ENCODE peak calls at places on chromosomes 1 and 21, in five cellular contexts. G, P, K, Y and U are unnamed samples.

GRCh38 chr1:16204634-16205332 is 7.7 kb downstream of the ARHGEF19 start:
- DNase-seq in G (peak; percentile 19), P (no peak), K (no peak), Y (no peak), U (no peak)

GRCh38 chr1:23727362-23727811 is 15.9 kb upstream of the ELOA start:
- DNase-seq in G (no peak), P (peak; percentile 71), K (no peak), Y (no peak), U (no peak)

GRCh38 chr21:43300496-43301423 is 126.2 kb downstream of the SIK1 start:
- DNase-seq in G (no peak), P (peak; percentile 80), K (no peak), Y (no peak), U (no peak)

GRCh38 chr1:115781343-115781742 is 12.8 kb upstream of the CASQ2 start:
- DNase-seq in G (no peak), P (no peak), K (peak; percentile 92), Y (peak; percentile 16), U (no peak)

GRCh38 chr1:1943834-1944570 is 24.9 kb upstream of the TMEM52 start:
- DNase-seq in G (peak; percentile 69), P (no peak), K (peak; percentile 39), Y (peak; percentile 15), U (no peak)

GRCh38 chr1:25744140-25744581 is 55.8 kb upstream of the SELENON start:
- DNase-seq in G (no peak), P (peak; percentile 79), K (peak; percentile 77), Y (peak; percentile 25), U (no peak)

GRCh38 chr1:89842547-89843278 is 21.9 kb downstream of the LRRC8D start:
- DNase-seq in G (no peak), P (no peak), K (no peak), Y (peak; percentile 35), U (peak; percentile 23)

GRCh38 chr1:205709059-205709398 is 28.7 kb upstream of the SLC45A3 start:
- DNase-seq in G (no peak), P (no peak), K (peak; percentile 83), Y (peak; percentile 74), U (no peak)

GRCh38 chr21:33801424-33802405 is 113.9 kb downstream of the ATP5PO start:
- DNase-seq in G (no peak), P (no peak), K (peak; percentile 92), Y (peak; percentile 51), U (no peak)

GRCh38 chr1:11281518-11282331 is 8.7 kb downstream of the UBIAD1 start:
- DNase-seq in G (no peak), P (no peak), K (peak; percentile 80), Y (peak; percentile 92), U (no peak)

GRCh38 chr1:247367786-247368342 is 36.2 kb upstream of the ZNF496 start:
- DNase-seq in G (no peak), P (no peak), K (no peak), Y (peak; percentile 31), U (no peak)

GRCh38 chr1:242449211-242449610 is 75.3 kb downstream of the PLD5 start:
- DNase-seq in G (no peak), P (no peak), K (no peak), Y (no peak), U (no peak)

GRCh38 chr21:42057861-42058437 is 13.2 kb upstream of the UMODL1 start:
- DNase-seq in G (no peak), P (no peak), K (no peak), Y (peak; percentile 34), U (no peak)

GRCh38 chr1:102472524-102472923 is 475.8 kb upstream of the OLFM3 start:
- DNase-seq in G (no peak), P (no peak), K (no peak), Y (no peak), U (no peak)

GRCh38 chr21:39037807-39038405 is 145.3 kb downstream of the PSMG1 start:
- DNase-seq in G (no peak), P (no peak), K (no peak), Y (no peak), U (no peak)

GRCh38 chr1:107698161-107698560 is 266.8 kb downstream of the VAV3 start:
- DNase-seq in G (no peak), P (no peak), K (peak; percentile 2), Y (no peak), U (no peak)

GRCh38 chr1:53331446-53332187 is 3.7 kb upstream of the LRP8 start:
- DNase-seq in G (no peak), P (peak; percentile 39), K (no peak), Y (no peak), U (no peak)

GRCh38 chr1:219220945-219221344 is 47.3 kb downstream of the LYPLAL1 start:
- DNase-seq in G (no peak), P (no peak), K (peak; percentile 70), Y (no peak), U (no peak)

GRCh38 chr1:205257735-205258134 is 30.0 kb downstream of the TMCC2 start:
- DNase-seq in G (no peak), P (no peak), K (no peak), Y (no peak), U (no peak)

GRCh38 chr1:80155371-80155770 is 1148.8 kb upstream of the ADGRL4 start:
- DNase-seq in G (no peak), P (no peak), K (peak; percentile 1), Y (no peak), U (no peak)

GRCh38 chr1:62229932-62230331 is 35.3 kb downstream of the L1TD1 start:
- DNase-seq in G (no peak), P (no peak), K (no peak), Y (no peak), U (no peak)

GRCh38 chr1:53378932-53379661 is 51.2 kb upstream of the LRP8 start:
- DNase-seq in G (no peak), P (peak; percentile 8), K (no peak), Y (no peak), U (no peak)

GRCh38 chr1:93617670-93618488 is 63.8 kb downstream of the BCAR3 start:
- DNase-seq in G (no peak), P (no peak), K (no peak), Y (no peak), U (no peak)

GRCh38 chr1:197042676-197043341 is 24.3 kb downstream of the F13B start:
- DNase-seq in G (no peak), P (no peak), K (no peak), Y (no peak), U (no peak)

GRCh38 chr1:226783202-226783601 is 44.1 kb upstream of the ITPKB start:
- DNase-seq in G (no peak), P (no peak), K (peak; percentile 32), Y (no peak), U (no peak)